ENCODE peak calls at places on chromosomes 16 and 17, in seven cellular contexts. O is activated T-cell treated with anti-CD3 and anti-CD28 coated beads for 1 hour; Q is mesothelial cell of epicardium; E is activated CD8-positive, alpha-beta memory T cell treated with anti-CD3 and anti-CD28 coated beads for 48 hours; T is IMR-90; P is effector CD4-positive, alpha-beta T cell; A is OCI-LY7. V is an unnamed sample.
A peak's percentile ranks its signal among the peaks of the same experiment; 100 is the strongest.

GRCh38 chr16:56729736-56730662 is at the start of gene NUP93:
- DNase-seq in Q (peak; percentile 83), P (peak; percentile 85), T (peak; percentile 90), O (peak; percentile 83), A (peak; percentile 95), E (peak; percentile 66), V (peak; percentile 91)

GRCh38 chr17:42181851-42182207 is 887 bp upstream of the KCNH4 start:
- DNase-seq in Q (no peak), A (no peak), T (no peak), E (no peak), O (no peak), P (no peak), V (no peak)

GRCh38 chr17:56756536-56756935 is 77.2 kb downstream of the C17orf67 start:
- DNase-seq in T (peak; percentile 98), Q (no peak), P (no peak), O (no peak), A (no peak), E (no peak), V (no peak)

GRCh38 chr17:49358638-49359247 is 3.3 kb downstream of the ZNF652 start:
- DNase-seq in E (no peak), O (no peak), A (peak; percentile 75), T (no peak), Q (no peak), P (no peak), V (no peak)

GRCh38 chr16:73161977-73162376 is 114.0 kb upstream of the ZFHX3 start:
- DNase-seq in T (no peak), A (no peak), O (no peak), Q (no peak), E (no peak), P (no peak), V (no peak)

GRCh38 chr16:14050297-14051027 is 20.7 kb upstream of the MRTFB start:
- DNase-seq in E (no peak), Q (peak; percentile 42), A (no peak), O (no peak), T (peak; percentile 14), P (no peak), V (no peak)

GRCh38 chr16:10668322-10669045 is 26.2 kb downstream of the TEKT5 start:
- DNase-seq in T (peak; percentile 10), Q (no peak), A (peak; percentile 21), O (no peak), P (no peak), E (no peak), V (peak; percentile 9)

GRCh38 chr17:73230088-73230487 is 31.6 kb downstream of the CPSF4L start:
- DNase-seq in P (no peak), Q (no peak), E (no peak), A (no peak), O (no peak), T (no peak), V (no peak)

GRCh38 chr17:57499648-57500049 is 243.3 kb downstream of the MSI2 start:
- DNase-seq in A (no peak), P (no peak), O (no peak), T (no peak), E (no peak), Q (no peak), V (no peak)

GRCh38 chr16:71837150-71837549 is 8.6 kb upstream of the ATXN1L start:
- DNase-seq in T (no peak), Q (no peak), A (no peak), E (no peak), O (no peak), P (no peak), V (no peak)

GRCh38 chr16:3971261-3971660 is 90.7 kb upstream of the CREBBP start:
- DNase-seq in Q (no peak), P (no peak), A (no peak), E (no peak), T (peak; percentile 98), O (no peak), V (no peak)

GRCh38 chr17:82950525-82951102 is 110.8 kb upstream of the ZNF750 start:
- DNase-seq in A (no peak), P (no peak), O (no peak), Q (no peak), E (no peak), T (no peak), V (no peak)

GRCh38 chr16:83231771-83232170 is 576.0 kb upstream of the HSBP1 start:
- DNase-seq in O (no peak), A (no peak), P (no peak), E (no peak), T (peak; percentile 55), Q (no peak), V (no peak)

GRCh38 chr17:51439395-51440229 is 179.3 kb downstream of the UTP18 start:
- DNase-seq in O (no peak), Q (no peak), A (no peak), T (no peak), P (no peak), E (no peak), V (no peak)

GRCh38 chr16:12958366-12958765 is 57.0 kb downstream of the SHISA9 start:
- DNase-seq in P (no peak), O (no peak), T (no peak), E (no peak), A (no peak), Q (no peak), V (no peak)

GRCh38 chr17:78628547-78629435 is 51.6 kb upstream of the DNAH17 start:
- DNase-seq in A (no peak), P (no peak), T (no peak), Q (no peak), O (no peak), E (no peak), V (no peak)

GRCh38 chr16:10729649-10730048 is 14.0 kb upstream of the NUBP1 start:
- DNase-seq in P (no peak), A (no peak), T (peak; percentile 38), E (no peak), Q (no peak), O (no peak), V (no peak)

GRCh38 chr16:63623551-63624039 is 1498.3 kb downstream of the CDH11 start:
- DNase-seq in Q (no peak), P (no peak), T (no peak), A (no peak), O (no peak), E (no peak), V (no peak)

V was measured in SK-N-DZ.